ENCODE peak calls at places on chromosomes 5 and 9, in seven cellular contexts. U is left lung, N is HepG2, S is bronchial epithelial cell, Y is cardiac fibroblast, P is astrocyte of the spinal cord, Z is H1. X is an unnamed sample.

GRCh38 chr5:136222575-136223235 is 29.7 kb upstream of the SMIM32 start:
- DNase-seq in Y (no peak), N (no peak), U (no peak), P (no peak), S (peak), Z (no peak), X (no peak)

GRCh38 chr9:5736563-5737346 is 96.2 kb downstream of the ERMP1 start:
- DNase-seq in U (no peak), Z (no peak), P (no peak), N (no peak), S (no peak), Y (no peak), X (no peak)

GRCh38 chr5:10161778-10162177 is 87.9 kb downstream of the ATPSCKMT start:
- DNase-seq in N (no peak), Z (no peak), Y (no peak), U (no peak), P (no peak), S (no peak), X (no peak)

GRCh38 chr5:177311723-177312648 is at the start of gene MXD3:
- DNase-seq in Z (peak), S (peak), U (peak), N (peak), Y (peak), P (peak), X (peak)

GRCh38 chr5:119327018-119327417 is 28.8 kb upstream of the TNFAIP8 start:
- DNase-seq in Z (no peak), P (no peak), N (no peak), Y (peak), S (no peak), U (no peak), X (no peak)

GRCh38 chr9:123637940-123638634 is 282.1 kb downstream of the CRB2 start:
- DNase-seq in S (peak), N (no peak), P (peak), Y (no peak), Z (no peak), U (no peak), X (no peak)

GRCh38 chr9:89805726-89806125 is 200.9 kb downstream of the GADD45G start:
- DNase-seq in S (no peak), U (no peak), N (no peak), Z (no peak), Y (no peak), P (no peak), X (peak)

GRCh38 chr9:131012396-131012917 is 3.5 kb downstream of the LAMC3 start:
- DNase-seq in Y (no peak), P (no peak), Z (no peak), S (no peak), N (no peak), U (no peak), X (no peak)

GRCh38 chr5:152584103-152584502 is 179.0 kb upstream of the NMUR2 start:
- DNase-seq in Y (no peak), P (no peak), Z (no peak), S (no peak), N (no peak), U (no peak), X (no peak)

GRCh38 chr5:88833371-88834107 is 49.4 kb downstream of the MEF2C start:
- DNase-seq in S (no peak), U (peak), Z (no peak), N (no peak), Y (peak), P (peak), X (peak)

GRCh38 chr9:129273941-129274709 is 96.1 kb upstream of the IER5L start:
- DNase-seq in P (no peak), S (no peak), U (peak), N (no peak), Y (no peak), Z (no peak), X (no peak)

GRCh38 chr5:83494102-83494620 is 22.6 kb downstream of the VCAN start:
- DNase-seq in Z (no peak), S (no peak), U (no peak), N (no peak), P (no peak), Y (no peak), X (no peak)

GRCh38 chr5:1524799-1525623 is 1.3 kb upstream of the LPCAT1 start:
- DNase-seq in P (no peak), U (peak), Z (peak), S (no peak), N (no peak), Y (no peak), X (no peak)

GRCh38 chr5:59342181-59342580 is 551.3 kb downstream of the PDE4D start:
- DNase-seq in N (no peak), Z (no peak), U (no peak), P (no peak), S (no peak), Y (no peak), X (no peak)

GRCh38 chr9:89751081-89751855 is 146.5 kb downstream of the GADD45G start:
- DNase-seq in P (no peak), Y (no peak), U (no peak), N (no peak), S (no peak), Z (no peak), X (no peak)

GRCh38 chr9:115008536-115008935 is 78.1 kb upstream of the TNFSF8 start:
- DNase-seq in Z (no peak), S (peak), P (peak), N (no peak), U (peak), Y (peak), X (peak)

GRCh38 chr9:110260911-110261310 is 4.6 kb upstream of the TXN start:
- DNase-seq in P (no peak), U (no peak), N (no peak), Y (no peak), Z (no peak), S (no peak), X (no peak)

GRCh38 chr9:133106511-133107244 is 14.4 kb downstream of the RALGDS start:
- DNase-seq in N (no peak), Z (no peak), P (no peak), U (peak), S (no peak), Y (no peak), X (no peak)

GRCh38 chr9:91408475-91408874 is 15.2 kb downstream of the NFIL3 start:
- DNase-seq in S (no peak), U (no peak), Z (no peak), P (peak), Y (peak), N (no peak), X (no peak)

DNA sequence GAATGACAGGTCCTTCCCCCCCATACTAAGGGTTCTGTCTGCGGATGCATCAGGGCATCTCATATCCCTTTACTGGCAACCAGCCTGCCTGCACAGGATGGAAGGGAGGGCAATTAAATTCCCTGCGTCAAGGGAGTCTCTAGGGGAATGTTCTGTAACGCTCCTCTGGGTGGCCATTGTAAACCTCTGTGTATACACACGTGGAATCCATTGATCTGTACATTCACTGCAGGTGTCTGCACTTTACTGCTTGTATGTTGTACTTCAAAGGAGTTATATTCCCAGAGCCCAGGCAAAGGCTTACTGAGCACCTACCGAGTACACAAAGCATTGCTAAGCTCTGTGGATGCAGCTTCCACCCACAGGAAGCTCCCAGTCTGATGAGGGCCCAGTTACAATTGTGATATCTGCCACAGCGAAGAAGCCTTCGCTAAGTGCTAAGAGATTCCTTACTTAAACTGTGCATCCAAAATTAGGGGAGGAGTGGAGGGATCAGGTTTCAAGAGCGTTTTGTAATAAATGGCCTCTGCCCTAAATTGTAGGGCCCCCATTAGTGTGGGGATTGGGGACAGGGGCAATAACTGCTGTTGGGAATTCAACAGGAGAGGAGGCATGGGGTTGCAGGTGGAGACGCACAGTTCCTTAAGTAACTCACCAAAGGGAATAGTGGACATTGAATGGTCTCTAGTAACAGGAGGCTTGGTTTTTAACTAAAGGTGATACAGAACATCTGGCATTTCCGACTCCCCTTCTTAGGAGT is 1.5 kb upstream of the RETREG1 start:
- DNase-seq in U (no peak), Y (no peak), Z (no peak), P (no peak), N (no peak), S (no peak), X (no peak)
- H3K4me3 ChIP-seq in U (no peak), Y (no peak), Z (no peak), P (no peak), N (no peak), S (no peak), X (no peak)

DNA sequence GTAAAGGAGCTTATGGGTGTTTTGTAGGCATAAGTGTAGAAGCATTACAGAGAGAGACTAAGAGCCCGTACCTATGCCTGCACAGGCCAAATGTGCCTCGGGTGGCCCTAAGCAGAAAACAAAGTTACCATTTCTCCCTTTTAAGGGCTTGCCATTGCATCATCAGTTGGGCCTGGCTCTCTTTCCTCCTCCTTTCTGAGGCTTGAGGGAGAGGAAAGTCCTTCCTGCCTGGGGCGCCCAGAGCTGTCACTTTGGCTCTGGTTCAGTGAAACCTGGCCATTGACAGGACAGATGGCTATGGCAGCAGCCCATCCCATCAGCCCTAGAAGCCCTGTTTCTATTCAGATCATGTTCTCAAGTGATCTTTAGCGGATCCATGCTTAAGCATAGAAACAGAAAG is 293.3 kb downstream of the YTHDC2 start:
- DNase-seq in U (no peak), S (no peak), Z (no peak), N (no peak), P (peak), Y (peak), X (no peak)
- H3K4me3 ChIP-seq in U (no peak), S (no peak), Z (no peak), N (no peak), P (no peak), Y (no peak), X (no peak)

GRCh38 chr5:154476343-154477213 is 1.4 kb downstream of the HAND1 start:
- DNase-seq in Z (peak), N (no peak), P (no peak), S (no peak), Y (no peak), U (no peak), X (no peak)

GRCh38 chr5:154478752-154479159 is 729 bp upstream of the HAND1 start:
- DNase-seq in S (no peak), U (no peak), Y (no peak), Z (no peak), N (no peak), P (no peak), X (no peak)

GRCh38 chr5:154478224-154478565 is at the start of gene HAND1:
- DNase-seq in U (no peak), P (no peak), Z (peak), Y (no peak), N (peak), S (peak), X (no peak)

GRCh38 chr5:154479160-154479943 is 1.3 kb upstream of the HAND1 start:
- DNase-seq in P (no peak), Y (no peak), S (no peak), U (no peak), N (no peak), Z (peak), X (no peak)

GRCh38 chr5:154477382-154478223 is 424 bp downstream of the HAND1 start:
- DNase-seq in Z (peak), S (no peak), N (no peak), P (peak), U (no peak), Y (peak), X (no peak)
- H3K4me3 ChIP-seq in Z (peak), S (peak), N (peak), P (no peak), U (no peak), Y (no peak), X (peak)

GRCh38 chr9:106860731-106861584 is 2.0 kb upstream of the ZNF462 start:
- DNase-seq in U (no peak), Z (peak), P (peak), N (no peak), Y (peak), S (peak), X (no peak)

GRCh38 chr9:106861585-106862114 is 1.3 kb upstream of the ZNF462 start:
- DNase-seq in U (no peak), P (no peak), S (no peak), Z (no peak), Y (no peak), N (no peak), X (no peak)

GRCh38 chr9:106862115-106862945 is 636 bp upstream of the ZNF462 start:
- DNase-seq in N (no peak), S (peak), P (peak), Z (peak), Y (peak), U (no peak), X (no peak)

GRCh38 chr9:106857811-106858470 is 5.0 kb upstream of the ZNF462 start:
- DNase-seq in Y (peak), U (no peak), N (no peak), P (no peak), S (peak), Z (no peak), X (no peak)

DNA sequence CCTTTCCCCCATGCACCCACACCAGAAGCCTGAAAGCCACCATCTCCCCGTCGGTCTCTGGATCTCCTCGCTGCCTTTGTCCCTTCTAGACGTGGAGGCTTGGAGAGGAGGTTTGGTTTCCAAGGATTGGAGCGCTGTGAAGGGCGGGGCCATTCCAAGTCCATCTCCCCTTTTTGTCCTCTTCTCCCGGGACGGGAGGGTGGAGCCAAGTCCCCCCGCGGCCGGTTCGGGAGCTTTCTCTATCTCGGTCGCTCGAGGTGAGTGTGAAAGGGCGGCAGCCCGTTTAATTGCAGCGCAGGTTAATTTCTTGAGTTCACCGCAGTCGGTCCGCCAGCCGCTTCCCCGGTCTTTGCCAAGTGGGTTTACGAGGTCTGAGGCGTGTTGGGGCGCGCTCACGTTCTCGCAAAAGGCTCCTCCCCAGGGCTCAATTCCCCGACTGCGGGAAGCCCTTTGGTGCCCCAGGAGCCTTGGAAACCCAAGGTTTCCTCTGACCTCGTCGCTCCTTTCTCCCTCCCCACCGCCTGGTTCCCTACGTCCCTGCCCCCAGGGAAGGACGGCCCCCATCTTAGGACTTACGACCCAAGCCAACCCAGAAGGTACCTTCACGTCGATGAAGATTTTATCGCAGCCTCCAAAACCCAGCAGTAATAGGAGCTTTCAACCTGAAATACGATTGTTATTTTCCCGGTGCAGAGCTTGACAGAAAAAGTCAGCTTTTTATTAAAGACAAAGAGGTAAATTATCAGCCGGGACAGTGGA is 2.8 kb upstream of the ZNF462 start:
- DNase-seq in P (peak), N (no peak), Y (peak), S (peak), Z (peak), U (no peak), X (no peak)
- H3K4me3 ChIP-seq in P (peak), N (no peak), Y (peak), S (peak), Z (peak), U (peak), X (peak)

DNA sequence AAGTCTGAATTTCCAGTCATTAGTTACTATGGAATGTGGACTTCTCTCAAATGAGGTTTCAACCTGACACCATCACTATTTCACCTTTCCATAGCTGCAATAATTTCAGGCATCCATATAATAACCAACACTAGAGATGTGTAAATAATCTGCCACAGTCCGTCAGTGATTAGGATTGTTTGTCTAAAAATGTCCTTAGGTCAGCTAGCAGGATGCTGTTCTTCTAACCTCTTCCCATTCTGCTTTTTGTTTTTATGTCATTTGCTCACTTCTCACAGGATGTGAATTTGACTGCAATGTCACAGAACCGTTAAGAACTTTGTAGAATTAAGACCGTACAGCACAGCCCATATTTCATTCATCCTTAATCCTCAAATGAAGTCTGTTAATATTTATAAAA is 166.4 kb upstream of the RASA1 start:
- DNase-seq in P (no peak), Y (no peak), U (no peak), S (no peak), N (no peak), Z (no peak), X (no peak)
- H3K4me3 ChIP-seq in P (no peak), Y (no peak), U (no peak), S (no peak), N (no peak), Z (no peak), X (no peak)

GRCh38 chr5:159051431-159052281 is 48.1 kb downstream of the EBF1 start:
- DNase-seq in U (peak), N (no peak), P (no peak), S (no peak), Y (peak), Z (peak), X (no peak)

GRCh38 chr5:159048298-159048697 is 51.4 kb downstream of the EBF1 start:
- DNase-seq in Z (no peak), N (no peak), S (no peak), P (no peak), Y (no peak), U (no peak), X (no peak)

GRCh38 chr5:159049844-159050318 is 49.8 kb downstream of the EBF1 start:
- DNase-seq in S (peak), Z (no peak), P (peak), Y (peak), U (no peak), N (no peak), X (peak)

GRCh38 chr5:159052282-159053011 is 47.3 kb downstream of the EBF1 start:
- DNase-seq in Y (peak), Z (no peak), P (no peak), S (no peak), N (no peak), U (no peak), X (no peak)

GRCh38 chr5:159050408-159051091 is 49.2 kb downstream of the EBF1 start:
- DNase-seq in S (no peak), U (no peak), P (peak), Z (no peak), Y (peak), N (no peak), X (peak)
- H3K4me3 ChIP-seq in S (no peak), U (no peak), P (no peak), Z (no peak), Y (peak), N (no peak), X (no peak)

DNA sequence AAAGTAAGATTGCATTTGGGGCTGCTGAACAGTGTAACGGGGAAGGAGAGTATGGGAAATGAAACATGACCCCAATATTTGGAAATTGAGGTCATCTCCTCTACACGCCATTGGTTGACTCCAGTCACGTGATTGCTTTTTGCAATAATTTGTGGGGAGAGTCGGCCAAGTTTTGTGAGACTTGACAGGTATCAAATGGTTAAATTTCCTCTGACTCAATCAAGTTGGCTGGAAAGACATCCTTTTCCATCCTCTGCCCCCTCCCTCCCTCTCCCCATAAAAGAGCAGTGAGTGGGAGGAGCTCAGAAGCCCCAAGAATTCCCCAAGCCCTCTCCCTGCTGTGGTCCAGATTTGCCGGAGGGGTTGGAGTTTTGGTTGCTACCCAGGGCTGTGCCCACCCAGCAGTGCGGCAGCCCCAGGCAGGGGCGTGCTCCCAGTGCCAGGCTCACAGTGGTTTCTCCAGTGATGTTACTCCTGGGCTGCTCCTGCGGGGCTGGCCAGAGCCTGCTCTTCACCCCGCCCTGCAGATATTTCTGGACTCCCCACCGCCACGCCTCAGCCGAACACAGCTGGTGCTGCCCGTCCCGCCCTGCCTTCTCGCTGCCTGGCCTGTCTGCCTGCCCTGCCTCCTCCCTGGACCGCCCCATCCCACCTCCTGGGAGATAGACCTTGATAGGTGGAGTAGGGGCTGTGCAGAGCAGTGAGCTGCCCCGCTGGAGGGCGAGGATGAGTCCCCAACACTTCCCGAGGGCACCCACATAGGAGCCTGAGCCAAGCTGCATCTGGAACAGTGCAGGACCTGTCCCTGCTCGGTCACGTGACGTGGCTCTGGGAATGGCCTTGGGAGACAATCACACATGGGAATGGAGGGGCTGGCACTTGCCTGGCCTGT is 3.4 kb downstream of the COL5A1 start:
- DNase-seq in Y (peak), U (peak), Z (no peak), S (peak), N (no peak), P (peak), X (peak)
- H3K4me3 ChIP-seq in Y (peak), U (peak), Z (no peak), S (no peak), N (no peak), P (peak), X (peak)

X was measured in skeletal muscle cell.